ENCODE peak calls at places on chromosome 13, in six cellular contexts. Y is HCT116, O is choroid plexus epithelial cell, A is brain microvascular endothelial cell, S is nephron progenitor cell, U is HFF-Myc. X is an unnamed sample.

GRCh38 chr13:30125422-30126073 is 181.8 kb downstream of the KATNAL1 start:
- DNase-seq in A (peak), Y (no peak), S (no peak), U (peak), O (peak), X (peak)

GRCh38 chr13:52975969-52976368 is 52.6 kb upstream of the OLFM4 start:
- DNase-seq in S (no peak), U (no peak), Y (no peak), A (no peak), O (no peak), X (no peak)

GRCh38 chr13:39820606-39821005 is 165.1 kb downstream of the COG6 start:
- DNase-seq in A (no peak), S (no peak), O (no peak), U (no peak), Y (no peak), X (no peak)

GRCh38 chr13:25046985-25047660 is 48.8 kb upstream of the PABPC3 start:
- DNase-seq in U (no peak), A (peak), O (peak), Y (no peak), S (peak), X (no peak)

GRCh38 chr13:93603043-93603442 is 376.4 kb downstream of the GPC6 start:
- DNase-seq in U (peak), S (no peak), A (peak), O (peak), Y (no peak), X (no peak)

GRCh38 chr13:21668665-21669599 is 1.9 kb upstream of the FGF9 start:
- DNase-seq in A (peak), Y (no peak), O (peak), U (no peak), S (peak), X (peak)

GRCh38 chr13:93262729-93263128 is 36.1 kb downstream of the GPC6 start:
- DNase-seq in U (no peak), A (peak), Y (no peak), S (no peak), O (peak), X (no peak)

GRCh38 chr13:24995225-24995804 is 100.6 kb upstream of the PABPC3 start:
- DNase-seq in O (peak), U (peak), A (peak), Y (peak), S (peak), X (peak)

GRCh38 chr13:87123987-87124784 is 547.0 kb upstream of the SLITRK5 start:
- DNase-seq in Y (peak), U (peak), A (peak), S (peak), O (peak), X (no peak)

GRCh38 chr13:101785858-101786257 is 333.4 kb downstream of the ITGBL1 start:
- DNase-seq in A (peak), Y (peak), O (peak), U (no peak), S (peak), X (no peak)

GRCh38 chr13:41263261-41263971 is at the start of gene MTRF1:
- DNase-seq in U (peak), S (peak), Y (peak), O (peak), A (peak), X (peak)

GRCh38 chr13:75250526-75251183 is 231.3 kb downstream of the TBC1D4 start:
- DNase-seq in A (peak), Y (no peak), S (no peak), O (peak), U (no peak), X (no peak)

GRCh38 chr13:113413898-113414282 is 39.4 kb downstream of the ADPRHL1 start:
- DNase-seq in U (no peak), S (no peak), O (no peak), A (no peak), Y (no peak), X (no peak)

GRCh38 chr13:112158961-112159360 is 92.0 kb downstream of the SOX1 start:
- DNase-seq in S (no peak), Y (no peak), U (no peak), O (no peak), A (no peak), X (no peak)

GRCh38 chr13:44323754-44324153 is 49.9 kb upstream of the SERP2 start:
- DNase-seq in U (no peak), S (no peak), O (no peak), A (no peak), Y (no peak), X (no peak)

GRCh38 chr13:34156841-34157365 is 339.0 kb downstream of the RFC3 start:
- DNase-seq in U (peak), A (peak), S (peak), O (peak), Y (peak), X (peak)

GRCh38 chr13:113857531-113858195 is 6.2 kb downstream of the GAS6 start:
- DNase-seq in A (no peak), U (no peak), S (no peak), O (no peak), Y (no peak), X (no peak)

GRCh38 chr13:52848455-52849190 is at the start of gene PCDH8:
- DNase-seq in U (no peak), O (no peak), A (no peak), Y (no peak), S (peak), X (peak)

GRCh38 chr13:98809345-98809777 is 56.9 kb upstream of the SLC15A1 start:
- DNase-seq in U (no peak), O (no peak), A (no peak), S (no peak), Y (no peak), X (no peak)

GRCh38 chr13:30645629-30646028 is 27.9 kb downstream of the USPL1 start:
- DNase-seq in U (no peak), A (no peak), S (no peak), Y (no peak), O (no peak), X (no peak)

GRCh38 chr13:49587311-49587847 is 2.0 kb upstream of the RCBTB1 start:
- DNase-seq in O (peak), Y (no peak), U (no peak), A (peak), S (no peak), X (no peak)

GRCh38 chr13:77345150-77345780 is 18.4 kb upstream of the MYCBP2 start:
- DNase-seq in S (no peak), U (no peak), Y (no peak), A (no peak), O (no peak), X (no peak)
- TF ChIP-seq CTCF in S (no peak), U (no peak), Y (no peak), A (no peak), O (no peak), X (no peak)

DNA sequence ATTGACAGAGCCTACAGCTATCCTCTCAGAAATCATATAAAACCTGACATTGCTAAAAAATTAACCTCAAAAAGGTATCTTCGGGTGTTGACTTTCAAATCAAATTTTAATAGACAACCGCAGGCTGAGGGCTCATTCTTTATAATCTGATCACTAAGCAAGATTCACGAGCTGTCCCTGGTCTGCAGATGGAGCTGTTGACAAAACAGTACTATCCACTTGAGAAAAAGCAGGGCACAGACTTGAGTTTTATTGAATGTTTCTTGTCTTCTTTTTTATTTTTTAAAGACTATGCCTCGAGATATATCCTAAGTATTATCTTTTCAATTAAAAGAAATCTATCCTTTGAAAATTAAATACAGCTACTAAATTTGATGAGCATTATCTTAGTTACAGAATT is 540.5 kb downstream of the PCDH9 start:
- DNase-seq in U (no peak), O (peak), S (no peak), Y (no peak), A (peak), X (no peak)
- TF ChIP-seq CTCF in U (no peak), O (peak), S (no peak), Y (no peak), A (peak), X (no peak)

GRCh38 chr13:27170221-27170520 is 1.4 kb downstream of the USP12 start:
- DNase-seq in A (peak), S (no peak), Y (no peak), U (no peak), O (peak), X (no peak)
- TF ChIP-seq CTCF in A (no peak), S (no peak), Y (no peak), U (no peak), O (no peak), X (no peak)

DNA sequence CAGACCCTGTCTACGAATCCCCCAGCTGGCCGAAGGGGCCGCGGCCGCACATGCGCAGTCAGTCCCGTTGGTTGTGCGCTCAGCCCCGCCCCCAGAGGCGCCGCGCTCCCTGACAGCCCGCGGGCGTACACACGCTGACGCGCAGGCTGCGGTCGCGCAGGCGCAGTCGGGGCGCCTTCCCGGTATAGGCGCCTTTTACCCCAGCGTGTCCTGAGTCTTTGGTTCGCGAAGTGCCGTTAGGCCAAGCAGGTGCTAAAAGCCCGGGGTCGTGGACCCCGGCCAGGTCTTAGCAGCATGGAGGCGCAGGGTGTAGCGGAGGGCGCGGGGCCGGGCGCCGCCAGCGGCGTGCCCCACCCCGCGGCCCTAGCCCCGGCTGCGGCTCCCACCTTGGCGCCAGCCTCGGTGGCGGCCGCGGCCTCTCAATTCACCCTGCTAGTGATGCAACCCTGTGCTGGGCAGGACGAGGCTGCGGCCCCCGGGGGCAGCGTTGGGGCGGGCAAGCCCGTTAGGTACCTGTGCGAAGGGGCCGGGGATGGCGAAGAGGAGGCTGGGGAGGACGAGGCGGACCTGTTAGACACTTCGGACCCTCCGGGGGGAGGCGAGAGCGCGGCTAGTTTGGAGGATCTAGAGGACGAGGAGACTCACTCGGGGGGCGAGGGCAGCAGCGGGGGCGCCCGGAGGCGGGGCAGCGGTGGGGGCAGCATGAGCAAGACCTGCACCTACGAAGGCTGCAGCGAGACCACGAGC is at the start of gene RFXAP:
- DNase-seq in A (peak), U (peak), Y (peak), O (peak), S (peak), X (peak)
- TF ChIP-seq CTCF in A (no peak), U (peak), Y (no peak), O (no peak), S (no peak), X (no peak)

GRCh38 chr13:110138009-110138699 is 168.8 kb downstream of the COL4A1 start:
- DNase-seq in Y (peak), O (peak), A (peak), S (peak), U (no peak), X (peak)

GRCh38 chr13:110135977-110136597 is 170.9 kb downstream of the COL4A1 start:
- DNase-seq in A (no peak), U (no peak), Y (no peak), S (no peak), O (no peak), X (no peak)

GRCh38 chr13:110138700-110139036 is 168.3 kb downstream of the COL4A1 start:
- DNase-seq in O (no peak), U (no peak), Y (no peak), S (no peak), A (no peak), X (no peak)

GRCh38 chr13:110136660-110137585 is 170.0 kb downstream of the COL4A1 start:
- DNase-seq in U (no peak), S (no peak), O (no peak), A (no peak), Y (no peak), X (no peak)

DNA sequence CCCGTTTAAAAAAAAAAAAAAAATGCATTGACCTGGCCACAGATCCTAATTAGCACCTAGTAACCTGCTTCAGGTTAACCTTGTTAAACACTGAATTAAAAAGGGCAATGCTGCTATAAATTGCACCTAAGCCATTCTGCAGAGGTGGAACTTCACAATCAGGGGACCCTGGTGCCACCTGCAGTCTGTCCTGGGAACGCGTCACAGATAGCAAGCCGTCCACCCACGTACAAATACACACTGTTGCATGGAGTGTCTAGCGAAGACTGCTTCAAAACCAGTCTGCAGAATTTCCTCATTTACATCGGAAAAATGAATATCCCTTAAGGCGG is 169.3 kb downstream of the COL4A1 start:
- DNase-seq in Y (peak), S (peak), O (no peak), U (no peak), A (peak), X (peak)
- TF ChIP-seq CTCF in Y (peak), S (peak), O (peak), U (no peak), A (peak), X (no peak)

DNA sequence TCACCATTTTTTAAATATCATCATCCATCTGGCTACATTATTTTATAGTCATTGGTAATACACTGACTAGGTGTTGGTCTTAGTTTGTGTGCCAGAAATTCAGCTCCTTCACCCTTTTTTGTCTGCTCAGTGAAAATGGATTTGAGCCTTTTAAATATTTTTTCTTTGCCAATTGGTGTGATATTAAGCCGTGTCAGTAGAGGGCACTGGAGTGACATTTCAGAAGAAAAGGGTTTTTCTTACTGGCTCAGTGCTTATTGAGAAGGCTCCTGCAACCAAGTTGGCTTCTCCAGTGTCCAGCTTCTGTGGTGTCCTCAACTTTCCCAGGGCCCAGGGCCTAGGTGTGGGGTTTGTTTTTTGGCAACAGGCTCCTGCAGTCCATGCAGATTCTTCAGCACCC is 546.6 kb downstream of the DACH1 start:
- DNase-seq in U (peak), O (peak), S (no peak), A (peak), Y (no peak), X (no peak)
- TF ChIP-seq CTCF in U (peak), O (peak), S (no peak), A (peak), Y (peak), X (no peak)

GRCh38 chr13:79225487-79226232 is 180.4 kb downstream of the RBM26 start:
- DNase-seq in A (no peak), O (no peak), Y (no peak), S (no peak), U (no peak), X (no peak)

GRCh38 chr13:79227418-79227817 is 178.6 kb downstream of the RBM26 start:
- DNase-seq in Y (no peak), S (no peak), A (no peak), U (no peak), O (no peak), X (no peak)

GRCh38 chr13:79228972-79229371 is 177.1 kb downstream of the RBM26 start:
- DNase-seq in Y (no peak), O (no peak), A (no peak), U (no peak), S (no peak), X (no peak)

GRCh38 chr13:79226938-79227337 is 179.1 kb downstream of the RBM26 start:
- DNase-seq in O (no peak), U (no peak), Y (no peak), A (no peak), S (no peak), X (no peak)

DNA sequence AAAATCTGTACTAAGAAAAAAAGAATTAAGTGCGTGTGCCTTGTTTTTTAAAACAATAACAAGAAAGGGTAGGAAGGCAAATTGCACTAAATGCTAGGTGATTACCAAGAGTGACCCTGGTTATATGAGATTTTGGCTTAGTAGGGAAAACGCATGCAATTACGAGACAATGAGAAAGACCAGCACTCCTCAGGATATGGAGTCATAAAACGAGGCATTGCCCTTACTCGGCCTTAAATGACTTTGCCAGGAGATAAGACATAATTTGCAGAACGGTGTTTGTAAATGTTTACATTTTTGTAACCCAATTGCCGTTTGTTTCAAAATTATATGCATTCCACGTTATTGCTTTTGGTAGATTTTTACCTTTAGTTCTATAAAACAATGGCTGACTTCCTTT is 179.8 kb downstream of the RBM26 start:
- DNase-seq in Y (no peak), O (no peak), U (no peak), S (no peak), A (no peak), X (no peak)
- TF ChIP-seq CTCF in Y (no peak), O (no peak), U (no peak), S (no peak), A (no peak), X (no peak)